ENCODE peak calls at places on chromosome 21, in seven cellular contexts. One of them, this sample, is unnamed.

GRCh38 chr21:37788503-37788902 is 127.8 kb downstream of the KCNJ6 start:
- DNase-seq in body of pancreas: no peak
- DNase-seq in IMR-90: no peak
- DNase-seq in foreskin fibroblast: no peak
- DNase-seq in left ventricle myocardium inferior: no peak
- DNase-seq in trophoblast cell: no peak
- DNase-seq in pancreas: no peak
- DNase-seq in this sample: no peak

GRCh38 chr21:38315155-38315554 is 58.4 kb downstream of the KCNJ15 start:
- DNase-seq in IMR-90: no peak
- DNase-seq in foreskin fibroblast: peak; percentile 36
- DNase-seq in trophoblast cell: no peak
- DNase-seq in left ventricle myocardium inferior: no peak
- DNase-seq in body of pancreas: no peak
- DNase-seq in pancreas: no peak
- DNase-seq in this sample: no peak

GRCh38 chr21:44722701-44723100 is 11.3 kb upstream of the TSPEAR start:
- DNase-seq in trophoblast cell: no peak
- DNase-seq in foreskin fibroblast: no peak
- DNase-seq in pancreas: no peak
- DNase-seq in left ventricle myocardium inferior: no peak
- DNase-seq in body of pancreas: no peak
- DNase-seq in IMR-90: no peak
- DNase-seq in this sample: no peak

GRCh38 chr21:31489014-31489413 is 145.0 kb upstream of the TIAM1 start:
- DNase-seq in trophoblast cell: peak; percentile 79
- DNase-seq in left ventricle myocardium inferior: no peak
- DNase-seq in foreskin fibroblast: no peak
- DNase-seq in pancreas: no peak
- DNase-seq in body of pancreas: no peak
- DNase-seq in IMR-90: no peak
- DNase-seq in this sample: no peak

GRCh38 chr21:31671146-31671716 is 11.7 kb downstream of the SOD1 start:
- DNase-seq in IMR-90: no peak
- DNase-seq in trophoblast cell: no peak
- DNase-seq in foreskin fibroblast: no peak
- DNase-seq in body of pancreas: no peak
- DNase-seq in pancreas: no peak
- DNase-seq in left ventricle myocardium inferior: no peak
- DNase-seq in this sample: no peak

GRCh38 chr21:36550761-36551160 is 70.8 kb upstream of the CLDN14 start:
- DNase-seq in left ventricle myocardium inferior: no peak
- DNase-seq in foreskin fibroblast: peak; percentile 8
- DNase-seq in IMR-90: peak; percentile 23
- DNase-seq in trophoblast cell: no peak
- DNase-seq in pancreas: no peak
- DNase-seq in body of pancreas: no peak
- DNase-seq in this sample: no peak

GRCh38 chr21:16770279-16770678 is 742.6 kb upstream of the CXADR start:
- DNase-seq in pancreas: no peak
- DNase-seq in IMR-90: no peak
- DNase-seq in body of pancreas: no peak
- DNase-seq in left ventricle myocardium inferior: no peak
- DNase-seq in foreskin fibroblast: no peak
- DNase-seq in trophoblast cell: no peak
- DNase-seq in this sample: no peak

GRCh38 chr21:44425307-44425894 is 29.9 kb upstream of the LRRC3 start:
- DNase-seq in trophoblast cell: peak; percentile 39
- DNase-seq in IMR-90: no peak
- DNase-seq in body of pancreas: peak; percentile 10
- DNase-seq in foreskin fibroblast: no peak
- DNase-seq in pancreas: peak; percentile 56
- DNase-seq in left ventricle myocardium inferior: peak; percentile 10
- DNase-seq in this sample: no peak

GRCh38 chr21:36973986-36974850 is 7.7 kb upstream of the HLCS start:
- DNase-seq in left ventricle myocardium inferior: no peak
- DNase-seq in trophoblast cell: no peak
- DNase-seq in foreskin fibroblast: no peak
- DNase-seq in body of pancreas: no peak
- DNase-seq in pancreas: no peak
- DNase-seq in IMR-90: no peak
- DNase-seq in this sample: no peak

GRCh38 chr21:25506887-25507286 is 100.4 kb downstream of the MRPL39 start:
- DNase-seq in foreskin fibroblast: peak; percentile 84
- DNase-seq in IMR-90: peak; percentile 91
- DNase-seq in pancreas: no peak
- DNase-seq in body of pancreas: no peak
- DNase-seq in left ventricle myocardium inferior: no peak
- DNase-seq in trophoblast cell: no peak
- DNase-seq in this sample: peak; percentile 61

GRCh38 chr21:16789636-16790035 is 723.2 kb upstream of the CXADR start:
- DNase-seq in foreskin fibroblast: no peak
- DNase-seq in body of pancreas: no peak
- DNase-seq in pancreas: no peak
- DNase-seq in left ventricle myocardium inferior: no peak
- DNase-seq in IMR-90: no peak
- DNase-seq in trophoblast cell: no peak
- DNase-seq in this sample: no peak

GRCh38 chr21:26136686-26137085 is 33.9 kb downstream of the APP start:
- DNase-seq in IMR-90: no peak
- DNase-seq in body of pancreas: no peak
- DNase-seq in trophoblast cell: no peak
- DNase-seq in foreskin fibroblast: no peak
- DNase-seq in left ventricle myocardium inferior: no peak
- DNase-seq in pancreas: no peak
- DNase-seq in this sample: no peak

GRCh38 chr21:33380483-33380998 is 22.7 kb upstream of the IFNGR2 start:
- DNase-seq in left ventricle myocardium inferior: peak; percentile 90
- DNase-seq in body of pancreas: peak; percentile 84
- DNase-seq in trophoblast cell: peak; percentile 98
- DNase-seq in pancreas: peak; percentile 68
- DNase-seq in foreskin fibroblast: peak; percentile 98
- DNase-seq in IMR-90: peak; percentile 96
- DNase-seq in this sample: peak; percentile 94
- H3K4me3 ChIP-seq in left ventricle myocardium inferior: no peak overlapping the region
- H3K4me3 ChIP-seq in body of pancreas: no peak overlapping the region
- H3K4me3 ChIP-seq in trophoblast cell: no peak overlapping the region
- H3K4me3 ChIP-seq in pancreas: no peak overlapping the region
- H3K4me3 ChIP-seq in foreskin fibroblast: no peak overlapping the region
- H3K4me3 ChIP-seq in IMR-90: no peak overlapping the region
- H3K4me3 ChIP-seq in this sample: no peak overlapping the region

GRCh38 chr21:46097826-46098286 is at the start of gene COL6A2:
- DNase-seq in body of pancreas: peak; percentile 39
- DNase-seq in foreskin fibroblast: peak; percentile 92
- DNase-seq in IMR-90: peak; percentile 71
- DNase-seq in pancreas: peak; percentile 84
- DNase-seq in left ventricle myocardium inferior: peak; percentile 75
- DNase-seq in trophoblast cell: peak; percentile 10
- DNase-seq in this sample: peak; percentile 36
- H3K4me3 ChIP-seq in body of pancreas: no peak within 1 kb of the TSS
- H3K4me3 ChIP-seq in foreskin fibroblast: peak within 1 kb of the TSS; percentile 96
- H3K4me3 ChIP-seq in IMR-90: peak within 1 kb of the TSS; percentile 97
- H3K4me3 ChIP-seq in pancreas: peak within 1 kb of the TSS; percentile 26
- H3K4me3 ChIP-seq in left ventricle myocardium inferior: peak within 1 kb of the TSS; percentile 85
- H3K4me3 ChIP-seq in trophoblast cell: peak within 1 kb of the TSS; percentile 73
- H3K4me3 ChIP-seq in this sample: peak within 1 kb of the TSS; percentile 78

DNA sequence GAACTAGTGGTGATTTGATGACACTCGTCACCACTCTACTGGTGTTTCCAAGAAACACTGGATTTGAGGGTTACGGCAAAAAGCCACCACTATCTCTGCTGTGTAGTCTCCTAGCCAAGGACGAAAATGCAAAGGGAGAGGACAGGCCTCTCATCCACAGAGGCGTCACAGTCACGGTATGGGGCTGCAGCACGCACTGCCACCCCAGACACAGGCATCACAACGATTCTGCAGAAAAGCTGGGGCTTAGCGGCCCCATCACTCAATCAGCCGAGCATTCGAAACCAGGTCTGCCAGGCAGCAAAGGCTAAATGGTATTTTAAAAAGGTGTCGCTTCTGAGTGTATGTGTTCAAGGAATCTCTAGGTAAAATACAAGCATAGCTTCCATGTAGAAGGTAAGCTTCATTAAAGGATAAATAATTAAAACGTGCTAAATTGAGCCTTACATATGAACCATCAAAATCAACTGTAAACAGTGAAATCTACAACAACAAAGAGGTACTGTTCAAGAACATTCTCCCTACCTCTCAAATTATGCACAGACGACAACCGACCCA is 1.4 kb downstream of the RIPK4 start:
- DNase-seq in IMR-90: no peak
- DNase-seq in body of pancreas: no peak
- DNase-seq in left ventricle myocardium inferior: no peak
- DNase-seq in foreskin fibroblast: no peak
- DNase-seq in trophoblast cell: no peak
- DNase-seq in pancreas: peak; percentile 57
- DNase-seq in this sample: no peak
- H3K4me3 ChIP-seq in IMR-90: no peak overlapping the region
- H3K4me3 ChIP-seq in body of pancreas: peak overlapping the region; percentile 54
- H3K4me3 ChIP-seq in left ventricle myocardium inferior: no peak overlapping the region
- H3K4me3 ChIP-seq in foreskin fibroblast: no peak overlapping the region
- H3K4me3 ChIP-seq in trophoblast cell: no peak overlapping the region
- H3K4me3 ChIP-seq in pancreas: peak overlapping the region; percentile 53
- H3K4me3 ChIP-seq in this sample: no peak overlapping the region

GRCh38 chr21:42925114-42925907 is at the start of gene ERVH48-1:
- DNase-seq in body of pancreas: no peak
- DNase-seq in trophoblast cell: peak; percentile 97
- DNase-seq in foreskin fibroblast: no peak
- DNase-seq in pancreas: peak; percentile 20
- DNase-seq in left ventricle myocardium inferior: no peak
- DNase-seq in IMR-90: peak; percentile 11
- DNase-seq in this sample: no peak
- H3K4me3 ChIP-seq in body of pancreas: no peak within 1 kb of the TSS
- H3K4me3 ChIP-seq in trophoblast cell: no peak within 1 kb of the TSS
- H3K4me3 ChIP-seq in foreskin fibroblast: no peak within 1 kb of the TSS
- H3K4me3 ChIP-seq in pancreas: no peak within 1 kb of the TSS
- H3K4me3 ChIP-seq in left ventricle myocardium inferior: no peak within 1 kb of the TSS
- H3K4me3 ChIP-seq in IMR-90: no peak within 1 kb of the TSS
- H3K4me3 ChIP-seq in this sample: no peak within 1 kb of the TSS